ENCODE peak calls at places on chromosomes 2 and 18, in nine cellular contexts. E is central memory CD8-positive, alpha-beta T cell; W is Jurkat, Clone E6-1; S is iris pigment epithelial cell; O is fibroblast of villous mesenchyme; V is hypothalamus; Z is activated T-helper 1 cell treated with anti-CD3 and anti-CD28 coated beads, Interleukin-12 subunit alpha, Interleukin-12 subunit beta, Interleukin-2, Interleukin-4 antibody, amounts not matched to agents 30 ng/mL and 10 ng/mL and 1 ng/mL, durations not matched to agents 14 hours and 24 hours and 36 hours; C is SIG-M5; U is effector memory CD4-positive, alpha-beta T cell. Y is an unnamed sample.

GRCh38 chr2:63681896-63682295 is 93.1 kb downstream of the MDH1 start:
- DNase-seq in V (no peak), S (no peak), O (no peak), W (no peak), Z (no peak), C (no peak), E (no peak), U (no peak), Y (no peak)

GRCh38 chr2:31764169-31764568 is 183.4 kb upstream of the SRD5A2 start:
- DNase-seq in V (no peak), S (no peak), U (no peak), O (peak; percentile 29), Z (no peak), W (no peak), E (no peak), C (no peak), Y (no peak)

GRCh38 chr2:216695401-216695821 is at the start of gene IGFBP5:
- DNase-seq in U (no peak), V (peak; percentile 66), C (no peak), Z (no peak), S (peak; percentile 90), E (no peak), W (no peak), O (peak; percentile 92), Y (no peak)

GRCh38 chr18:76005632-76006031 is 489.4 kb downstream of the ZNF516 start:
- DNase-seq in C (no peak), V (no peak), U (no peak), S (no peak), W (no peak), E (no peak), O (no peak), Z (no peak), Y (no peak)

GRCh38 chr2:64945973-64946736 is 43.0 kb upstream of the SLC1A4 start:
- DNase-seq in C (peak; percentile 22), V (no peak), E (peak; percentile 43), Z (peak; percentile 71), U (peak; percentile 15), W (peak; percentile 86), O (peak; percentile 20), S (peak; percentile 56), Y (peak; percentile 2)

GRCh38 chr2:190512539-190513095 is 21.9 kb downstream of the NEMP2 start:
- DNase-seq in W (no peak), Z (no peak), S (no peak), O (no peak), E (no peak), C (no peak), U (no peak), V (no peak), Y (no peak)

GRCh38 chr2:191321861-191322662 is 76.9 kb downstream of the MYO1B start:
- DNase-seq in U (no peak), Z (no peak), V (no peak), S (peak; percentile 66), C (no peak), O (peak; percentile 54), W (peak; percentile 65), E (no peak), Y (no peak)

GRCh38 chr2:8511868-8512612 is 169.8 kb upstream of the ID2 start:
- DNase-seq in O (no peak), W (no peak), S (peak; percentile 28), U (no peak), V (no peak), E (no peak), Z (no peak), C (no peak), Y (no peak)

GRCh38 chr2:112706170-112706664 is 14.6 kb upstream of the NT5DC4 start:
- DNase-seq in C (peak; percentile 82), O (peak; percentile 91), Z (peak; percentile 79), E (peak; percentile 33), W (peak; percentile 96), S (peak; percentile 87), U (peak; percentile 19), V (no peak), Y (no peak)

GRCh38 chr2:149561309-149561926 is 26.2 kb downstream of the MMADHC start:
- DNase-seq in E (no peak), S (peak; percentile 14), W (peak; percentile 26), V (no peak), C (no peak), Z (no peak), O (peak; percentile 50), U (no peak), Y (no peak)

GRCh38 chr2:72745679-72746368 is 80.0 kb downstream of the EXOC6B start:
- DNase-seq in C (no peak), S (peak; percentile 78), V (no peak), W (peak; percentile 62), U (no peak), O (peak; percentile 79), E (no peak), Z (no peak), Y (no peak)

GRCh38 chr2:44290271-44290670 is 15.0 kb downstream of the SLC3A1 start:
- DNase-seq in W (no peak), S (peak; percentile 72), C (no peak), U (no peak), E (no peak), O (peak; percentile 72), Z (no peak), V (no peak), Y (no peak)

GRCh38 chr2:37665622-37666362 is 5.7 kb downstream of the CDC42EP3 start:
- DNase-seq in V (no peak), U (no peak), W (no peak), C (no peak), Z (no peak), O (no peak), S (no peak), E (no peak), Y (no peak)

GRCh38 chr2:12767541-12767940 is 50.8 kb downstream of the TRIB2 start:
- DNase-seq in C (no peak), E (no peak), S (no peak), U (no peak), O (no peak), W (no peak), V (no peak), Z (no peak), Y (no peak)

GRCh38 chr2:197130318-197130717 is 180.3 kb downstream of the ANKRD44 start:
- DNase-seq in W (peak; percentile 47), V (no peak), C (no peak), Z (no peak), S (no peak), E (no peak), U (no peak), O (no peak), Y (no peak)

GRCh38 chr2:120804446-120804845 is 68.8 kb downstream of the GLI2 start:
- DNase-seq in E (no peak), O (no peak), Z (no peak), S (no peak), C (no peak), V (no peak), U (no peak), W (no peak), Y (no peak)

GRCh38 chr18:34322365-34323289 is 97.9 kb upstream of the NOL4 start:
- DNase-seq in C (no peak), W (peak; percentile 51), V (peak; percentile 68), Z (no peak), O (peak; percentile 60), U (no peak), E (no peak), S (peak; percentile 70), Y (no peak)

GRCh38 chr2:39484206-39484605 is 47.1 kb upstream of the MAP4K3 start:
- DNase-seq in C (no peak), Z (no peak), V (no peak), W (no peak), O (no peak), U (no peak), S (no peak), E (no peak), Y (no peak)

GRCh38 chr2:38748857-38749804 is 2.0 kb downstream of the SRSF7 start:
- DNase-seq in S (no peak), W (no peak), E (no peak), U (no peak), V (no peak), O (no peak), Z (no peak), C (no peak), Y (no peak)

GRCh38 chr2:43154685-43155084 is 71.7 kb downstream of the ZFP36L2 start:
- DNase-seq in C (no peak), O (no peak), S (no peak), W (no peak), U (no peak), Z (no peak), E (no peak), V (no peak), Y (no peak)

GRCh38 chr18:45336431-45336830 is 278.8 kb upstream of the SLC14A2 start:
- DNase-seq in E (no peak), V (no peak), U (no peak), Z (no peak), S (no peak), O (no peak), C (no peak), W (no peak), Y (no peak)

GRCh38 chr18:70263336-70263735 is 25.5 kb upstream of the SOCS6 start:
- DNase-seq in U (no peak), C (no peak), O (no peak), S (no peak), W (no peak), V (no peak), E (no peak), Z (no peak), Y (no peak)

GRCh38 chr18:6961331-6961730 is 156.3 kb downstream of the LAMA1 start:
- DNase-seq in S (no peak), E (no peak), U (no peak), O (no peak), W (no peak), Z (no peak), C (no peak), V (no peak), Y (no peak)

GRCh38 chr2:236852100-236852976 is 233.4 kb upstream of the COPS8 start:
- DNase-seq in W (no peak), U (no peak), Z (no peak), S (no peak), O (peak; percentile 10), V (no peak), C (no peak), E (no peak), Y (no peak)

GRCh38 chr2:194166818-194167217 is 1490.2 kb upstream of the SLC39A10 start:
- DNase-seq in C (no peak), S (peak; percentile 45), V (no peak), U (no peak), Z (no peak), W (peak; percentile 23), O (peak; percentile 9), E (no peak), Y (no peak)

GRCh38 chr18:44682871-44683221 is 2.2 kb downstream of the SETBP1 start:
- DNase-seq in U (no peak), E (no peak), C (no peak), S (no peak), W (no peak), O (no peak), Z (no peak), V (no peak), Y (no peak)

GRCh38 chr2:86229221-86229620 is 30.0 kb downstream of the MRPL35 start:
- DNase-seq in E (no peak), C (peak; percentile 38), S (no peak), V (peak; percentile 20), U (no peak), W (no peak), Z (no peak), O (no peak), Y (no peak)

GRCh38 chr2:70993689-70993986 is 1.0 kb downstream of the TEX261 start:
- DNase-seq in U (no peak), C (no peak), O (no peak), W (no peak), Z (no peak), V (no peak), E (no peak), S (no peak), Y (no peak)

GRCh38 chr2:17878222-17879136 is at the start of gene KCNS3:
- DNase-seq in E (no peak), C (no peak), V (peak; percentile 52), O (peak; percentile 21), S (peak; percentile 17), U (no peak), W (no peak), Z (no peak), Y (no peak)

GRCh38 chr2:160061533-160062282 is 707 bp downstream of the PLA2R1 start:
- DNase-seq in Z (no peak), C (no peak), S (no peak), U (no peak), O (no peak), V (no peak), E (no peak), W (no peak), Y (no peak)

GRCh38 chr2:239057533-239057932 is 209.6 kb downstream of the TWIST2 start:
- DNase-seq in S (no peak), Z (no peak), V (no peak), C (no peak), W (no peak), E (no peak), U (no peak), O (no peak), Y (no peak)

Y was measured in T follicular helper cell.